ENCODE peak calls at places on chromosomes 7 and 10, in nine cellular contexts. One of them, this sample, is unnamed.

GRCh38 chr10:78251041-78251434 is 217.4 kb downstream of the RPS24 start:
- DNase-seq in cardiac fibroblast: no peak
- DNase-seq in hepatocyte: no peak
- DNase-seq in Panc1: no peak
- DNase-seq in heart right ventricle: no peak
- DNase-seq in HL-60: no peak
- DNase-seq in tibial artery: no peak
- DNase-seq in right atrium auricular region: no peak
- DNase-seq in colonic mucosa: no peak
- DNase-seq in this sample: no peak

GRCh38 chr10:86650151-86650550 is 4.2 kb upstream of the OPN4 start:
- DNase-seq in heart right ventricle: no peak
- DNase-seq in hepatocyte: no peak
- DNase-seq in HL-60: no peak
- DNase-seq in tibial artery: peak
- DNase-seq in colonic mucosa: no peak
- DNase-seq in Panc1: no peak
- DNase-seq in right atrium auricular region: peak
- DNase-seq in cardiac fibroblast: no peak
- DNase-seq in this sample: no peak

GRCh38 chr10:4407783-4408182 is 418.2 kb upstream of the AKR1E2 start:
- DNase-seq in colonic mucosa: no peak
- DNase-seq in Panc1: no peak
- DNase-seq in right atrium auricular region: no peak
- DNase-seq in tibial artery: no peak
- DNase-seq in heart right ventricle: no peak
- DNase-seq in HL-60: peak
- DNase-seq in hepatocyte: no peak
- DNase-seq in cardiac fibroblast: peak
- DNase-seq in this sample: peak

GRCh38 chr10:110498087-110498981 is 627 bp downstream of the DUSP5 start:
- DNase-seq in cardiac fibroblast: peak
- DNase-seq in colonic mucosa: peak
- DNase-seq in right atrium auricular region: no peak
- DNase-seq in Panc1: no peak
- DNase-seq in hepatocyte: peak
- DNase-seq in tibial artery: peak
- DNase-seq in HL-60: peak
- DNase-seq in heart right ventricle: peak
- DNase-seq in this sample: no peak

GRCh38 chr10:102507521-102507920 is 3.7 kb downstream of the SUFU start:
- DNase-seq in HL-60: no peak
- DNase-seq in right atrium auricular region: no peak
- DNase-seq in tibial artery: peak
- DNase-seq in colonic mucosa: no peak
- DNase-seq in Panc1: no peak
- DNase-seq in hepatocyte: no peak
- DNase-seq in cardiac fibroblast: no peak
- DNase-seq in heart right ventricle: no peak
- DNase-seq in this sample: no peak

GRCh38 chr7:47453093-47454056 is 128.5 kb downstream of the TNS3 start:
- DNase-seq in tibial artery: peak
- DNase-seq in Panc1: peak
- DNase-seq in colonic mucosa: no peak
- DNase-seq in HL-60: no peak
- DNase-seq in right atrium auricular region: peak
- DNase-seq in hepatocyte: peak
- DNase-seq in heart right ventricle: peak
- DNase-seq in cardiac fibroblast: peak
- DNase-seq in this sample: peak

GRCh38 chr10:76012928-76013327 is 581.5 kb downstream of the LRMDA start:
- DNase-seq in colonic mucosa: no peak
- DNase-seq in heart right ventricle: no peak
- DNase-seq in right atrium auricular region: no peak
- DNase-seq in HL-60: no peak
- DNase-seq in hepatocyte: no peak
- DNase-seq in cardiac fibroblast: no peak
- DNase-seq in Panc1: no peak
- DNase-seq in tibial artery: no peak
- DNase-seq in this sample: no peak

GRCh38 chr7:37069336-37069735 is 345.0 kb upstream of the AOAH start:
- DNase-seq in right atrium auricular region: no peak
- DNase-seq in tibial artery: no peak
- DNase-seq in heart right ventricle: no peak
- DNase-seq in colonic mucosa: no peak
- DNase-seq in cardiac fibroblast: no peak
- DNase-seq in HL-60: no peak
- DNase-seq in hepatocyte: no peak
- DNase-seq in Panc1: no peak
- DNase-seq in this sample: no peak

GRCh38 chr10:46992794-46993552 is 81.7 kb downstream of the PTPN20 start:
- DNase-seq in Panc1: peak
- DNase-seq in hepatocyte: peak
- DNase-seq in HL-60: peak
- DNase-seq in heart right ventricle: peak
- DNase-seq in cardiac fibroblast: peak
- DNase-seq in tibial artery: no peak
- DNase-seq in right atrium auricular region: peak
- DNase-seq in colonic mucosa: peak
- DNase-seq in this sample: peak

GRCh38 chr10:107814865-107815487 is 650.5 kb upstream of the SORCS1 start:
- DNase-seq in heart right ventricle: no peak
- DNase-seq in tibial artery: no peak
- DNase-seq in colonic mucosa: peak
- DNase-seq in cardiac fibroblast: peak
- DNase-seq in hepatocyte: peak
- DNase-seq in Panc1: peak
- DNase-seq in HL-60: peak
- DNase-seq in right atrium auricular region: no peak
- DNase-seq in this sample: peak

GRCh38 chr7:14403587-14403986 is 414.1 kb upstream of the ETV1 start:
- DNase-seq in hepatocyte: no peak
- DNase-seq in HL-60: no peak
- DNase-seq in tibial artery: no peak
- DNase-seq in cardiac fibroblast: no peak
- DNase-seq in right atrium auricular region: no peak
- DNase-seq in colonic mucosa: no peak
- DNase-seq in Panc1: no peak
- DNase-seq in heart right ventricle: no peak
- DNase-seq in this sample: no peak

GRCh38 chr10:120480848-120481247 is 23.8 kb downstream of the PLPP4 start:
- DNase-seq in tibial artery: no peak
- DNase-seq in cardiac fibroblast: no peak
- DNase-seq in HL-60: no peak
- DNase-seq in colonic mucosa: no peak
- DNase-seq in Panc1: no peak
- DNase-seq in heart right ventricle: no peak
- DNase-seq in right atrium auricular region: no peak
- DNase-seq in hepatocyte: no peak
- DNase-seq in this sample: no peak

GRCh38 chr10:18400911-18401260 is 250.5 kb downstream of the NSUN6 start:
- DNase-seq in Panc1: no peak
- DNase-seq in heart right ventricle: no peak
- DNase-seq in right atrium auricular region: no peak
- DNase-seq in cardiac fibroblast: no peak
- DNase-seq in tibial artery: no peak
- DNase-seq in colonic mucosa: peak
- DNase-seq in hepatocyte: peak
- DNase-seq in HL-60: no peak
- DNase-seq in this sample: no peak

GRCh38 chr10:50421026-50421719 is 169.9 kb upstream of the ASAH2 start:
- DNase-seq in tibial artery: no peak
- DNase-seq in HL-60: peak
- DNase-seq in Panc1: peak
- DNase-seq in heart right ventricle: no peak
- DNase-seq in cardiac fibroblast: peak
- DNase-seq in right atrium auricular region: no peak
- DNase-seq in hepatocyte: peak
- DNase-seq in colonic mucosa: peak
- DNase-seq in this sample: no peak

DNA sequence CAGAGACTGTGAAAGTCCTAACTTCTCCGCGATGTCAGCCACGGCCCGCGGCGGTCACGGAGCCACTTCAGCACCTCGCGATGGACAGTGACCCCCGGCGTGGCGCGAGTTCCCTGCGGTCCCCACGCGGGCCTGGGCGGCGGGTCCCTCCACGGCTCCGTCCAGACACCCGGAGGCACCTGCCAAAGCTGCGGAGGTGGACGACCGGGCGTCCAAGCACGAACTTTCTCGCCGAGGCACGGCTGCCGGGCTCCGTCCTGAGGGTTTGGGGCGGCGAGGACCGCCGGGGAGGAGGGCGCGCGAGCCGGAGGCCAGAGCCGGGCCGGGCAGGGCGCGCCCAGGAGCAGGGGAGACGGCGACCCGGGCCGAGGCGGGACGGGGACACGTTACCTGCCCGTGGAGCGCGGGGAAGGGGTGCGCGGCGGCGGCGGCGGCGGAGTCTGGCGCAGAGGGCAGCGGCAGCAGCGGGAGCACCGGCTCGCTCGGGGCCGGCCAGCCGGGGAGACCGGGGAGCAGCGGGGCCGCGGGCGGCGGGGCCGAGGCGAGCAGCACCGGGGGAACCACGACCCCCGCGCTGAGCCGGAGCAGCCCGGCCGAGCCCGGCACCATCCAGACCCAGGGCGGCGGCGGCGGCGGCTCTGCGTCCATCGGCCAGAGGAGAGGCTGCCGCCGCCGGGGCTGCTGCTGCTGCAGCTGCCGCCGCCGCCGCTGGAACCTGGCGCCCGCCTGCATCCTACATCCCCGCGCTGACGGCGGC is 439 bp downstream of the TCERG1L start:
- DNase-seq in Panc1: no peak
- DNase-seq in heart right ventricle: no peak
- DNase-seq in colonic mucosa: no peak
- DNase-seq in tibial artery: no peak
- DNase-seq in cardiac fibroblast: no peak
- DNase-seq in right atrium auricular region: no peak
- DNase-seq in hepatocyte: peak
- DNase-seq in HL-60: no peak
- DNase-seq in this sample: no peak
- H3K4me3 ChIP-seq in Panc1: no peak
- H3K4me3 ChIP-seq in heart right ventricle: no peak
- H3K4me3 ChIP-seq in colonic mucosa: no peak
- H3K4me3 ChIP-seq in tibial artery: no peak
- H3K4me3 ChIP-seq in cardiac fibroblast: no peak
- H3K4me3 ChIP-seq in right atrium auricular region: peak
- H3K4me3 ChIP-seq in hepatocyte: peak
- H3K4me3 ChIP-seq in HL-60: no peak
- H3K4me3 ChIP-seq in this sample: no peak

GRCh38 chr7:95919574-95919973 is 147.2 kb downstream of the DYNC1I1 start:
- DNase-seq in HL-60: no peak
- DNase-seq in Panc1: no peak
- DNase-seq in heart right ventricle: no peak
- DNase-seq in right atrium auricular region: no peak
- DNase-seq in colonic mucosa: no peak
- DNase-seq in hepatocyte: no peak
- DNase-seq in tibial artery: no peak
- DNase-seq in cardiac fibroblast: no peak
- DNase-seq in this sample: no peak
- TF ChIP-seq CTCF in HL-60: no peak
- TF ChIP-seq CTCF in Panc1: no peak
- TF ChIP-seq CTCF in heart right ventricle: no peak
- TF ChIP-seq CTCF in right atrium auricular region: no peak
- TF ChIP-seq CTCF in colonic mucosa: no peak
- TF ChIP-seq CTCF in hepatocyte: no peak
- TF ChIP-seq CTCF in tibial artery: peak
- TF ChIP-seq CTCF in cardiac fibroblast: peak
- TF ChIP-seq CTCF in this sample: no peak

DNA sequence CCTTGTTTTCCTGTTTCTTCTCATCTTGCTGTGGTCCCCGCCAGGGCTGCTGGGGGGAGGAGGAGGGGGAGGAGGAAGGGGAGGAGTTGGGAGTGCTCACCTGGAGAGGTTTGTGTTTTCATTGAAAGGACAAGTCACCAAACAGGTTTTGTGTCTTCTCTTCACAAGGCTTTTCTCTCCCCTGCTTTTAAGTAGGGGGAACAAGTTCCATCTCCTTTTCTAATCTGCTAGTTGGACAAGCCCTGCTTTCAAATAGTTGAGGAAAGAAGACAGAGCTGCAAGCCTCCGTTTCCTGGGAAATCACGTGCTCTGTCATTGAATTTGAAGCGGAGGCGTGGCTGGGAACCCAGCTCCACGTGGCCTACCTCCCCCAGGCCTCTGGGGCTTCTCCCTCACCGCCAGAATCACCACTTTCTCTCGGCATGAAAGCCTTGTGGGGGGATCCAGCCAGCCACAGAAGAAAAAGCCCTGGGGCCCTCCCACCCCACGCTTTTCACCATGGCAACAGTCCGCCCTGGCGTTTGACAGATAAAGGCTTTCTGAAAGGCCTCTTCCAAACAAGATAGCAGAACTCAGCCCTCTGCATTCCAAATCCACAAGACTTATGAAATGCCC is 51.5 kb downstream of the PROSER2 start:
- DNase-seq in hepatocyte: peak
- DNase-seq in colonic mucosa: peak
- DNase-seq in cardiac fibroblast: peak
- DNase-seq in right atrium auricular region: peak
- DNase-seq in HL-60: no peak
- DNase-seq in tibial artery: no peak
- DNase-seq in Panc1: no peak
- DNase-seq in heart right ventricle: no peak
- DNase-seq in this sample: no peak
- H3K4me3 ChIP-seq in hepatocyte: no peak
- H3K4me3 ChIP-seq in colonic mucosa: no peak
- H3K4me3 ChIP-seq in cardiac fibroblast: no peak
- H3K4me3 ChIP-seq in right atrium auricular region: no peak
- H3K4me3 ChIP-seq in HL-60: no peak
- H3K4me3 ChIP-seq in tibial artery: no peak
- H3K4me3 ChIP-seq in Panc1: no peak
- H3K4me3 ChIP-seq in heart right ventricle: no peak
- H3K4me3 ChIP-seq in this sample: no peak

GRCh38 chr7:40474790-40475680 is 340.2 kb downstream of the SUGCT start:
- DNase-seq in tibial artery: no peak
- DNase-seq in colonic mucosa: no peak
- DNase-seq in cardiac fibroblast: no peak
- DNase-seq in HL-60: no peak
- DNase-seq in Panc1: no peak
- DNase-seq in hepatocyte: no peak
- DNase-seq in heart right ventricle: no peak
- DNase-seq in right atrium auricular region: no peak
- DNase-seq in this sample: no peak

GRCh38 chr7:40470817-40471216 is 336.0 kb downstream of the SUGCT start:
- DNase-seq in cardiac fibroblast: no peak
- DNase-seq in colonic mucosa: no peak
- DNase-seq in Panc1: no peak
- DNase-seq in HL-60: no peak
- DNase-seq in tibial artery: no peak
- DNase-seq in right atrium auricular region: no peak
- DNase-seq in hepatocyte: no peak
- DNase-seq in heart right ventricle: no peak
- DNase-seq in this sample: no peak

GRCh38 chr7:40471891-40472290 is 337.1 kb downstream of the SUGCT start:
- DNase-seq in heart right ventricle: no peak
- DNase-seq in HL-60: no peak
- DNase-seq in cardiac fibroblast: no peak
- DNase-seq in hepatocyte: no peak
- DNase-seq in tibial artery: no peak
- DNase-seq in colonic mucosa: no peak
- DNase-seq in right atrium auricular region: no peak
- DNase-seq in Panc1: no peak
- DNase-seq in this sample: no peak

GRCh38 chr7:40477094-40477493 is 342.3 kb downstream of the SUGCT start:
- DNase-seq in Panc1: no peak
- DNase-seq in colonic mucosa: no peak
- DNase-seq in HL-60: no peak
- DNase-seq in hepatocyte: no peak
- DNase-seq in heart right ventricle: no peak
- DNase-seq in tibial artery: no peak
- DNase-seq in right atrium auricular region: no peak
- DNase-seq in cardiac fibroblast: no peak
- DNase-seq in this sample: no peak

GRCh38 chr7:40475681-40475982 is 340.8 kb downstream of the SUGCT start:
- DNase-seq in heart right ventricle: no peak
- DNase-seq in right atrium auricular region: no peak
- DNase-seq in colonic mucosa: no peak
- DNase-seq in Panc1: no peak
- DNase-seq in tibial artery: no peak
- DNase-seq in HL-60: no peak
- DNase-seq in cardiac fibroblast: no peak
- DNase-seq in hepatocyte: no peak
- DNase-seq in this sample: no peak
- TF ChIP-seq CTCF in heart right ventricle: no peak
- TF ChIP-seq CTCF in right atrium auricular region: no peak
- TF ChIP-seq CTCF in colonic mucosa: no peak
- TF ChIP-seq CTCF in Panc1: no peak
- TF ChIP-seq CTCF in tibial artery: no peak
- TF ChIP-seq CTCF in HL-60: no peak
- TF ChIP-seq CTCF in cardiac fibroblast: no peak
- TF ChIP-seq CTCF in hepatocyte: no peak
- TF ChIP-seq CTCF in this sample: no peak

This sample was measured in foreskin fibroblast.